ENCODE peak calls at places on chromosomes 5 and 9, in five cellular contexts. K is stimulated activated naive CD4-positive, alpha-beta T cell; V is occipital lobe; I is activated CD8-positive, alpha-beta memory T cell treated with anti-CD3 and anti-CD28 coated beads, Interleukin-2, amount 50 U/mL, for 4 hours; H is caudate nucleus. Y is an unnamed sample.

GRCh38 chr5:68285857-68286611 is 70.5 kb downstream of the PIK3R1 start:
- DNase-seq in K (peak; percentile 21), V (no peak), I (no peak), H (no peak), Y (no peak)

GRCh38 chr5:23730023-23730422 is 222.6 kb downstream of the PRDM9 start:
- DNase-seq in K (no peak), V (no peak), I (no peak), H (no peak), Y (no peak)

GRCh38 chr5:53265043-53265442 is 155.5 kb upstream of the MOCS2 start:
- DNase-seq in K (no peak), V (no peak), I (no peak), H (no peak), Y (no peak)

GRCh38 chr5:146515473-146516150 is 378 bp downstream of the GPR151 start:
- DNase-seq in K (no peak), V (peak; percentile 45), I (no peak), H (no peak), Y (no peak)

GRCh38 chr5:88681402-88681801 is 201.6 kb downstream of the MEF2C start:
- DNase-seq in K (no peak), V (no peak), I (no peak), H (no peak), Y (no peak)

GRCh38 chr5:138686668-138687067 is 66.6 kb upstream of the CTNNA1 start:
- DNase-seq in K (no peak), V (no peak), I (no peak), H (no peak), Y (no peak)

GRCh38 chr9:100098241-100098886 is 436 bp downstream of the ERP44 start:
- DNase-seq in K (no peak), V (peak; percentile 24), I (peak; percentile 22), H (peak; percentile 39), Y (peak; percentile 76)

GRCh38 chr9:132042324-132042723 is 37.3 kb downstream of the MED27 start:
- DNase-seq in K (no peak), V (no peak), I (no peak), H (no peak), Y (no peak)

GRCh38 chr5:123708074-123708806 is 196.3 kb downstream of the CSNK1G3 start:
- DNase-seq in K (no peak), V (no peak), I (no peak), H (no peak), Y (no peak)

GRCh38 chr5:100858987-100859545 is 44.0 kb downstream of the ST8SIA4 start:
- DNase-seq in K (no peak), V (no peak), I (no peak), H (no peak), Y (no peak)

GRCh38 chr5:150589791-150590601 is 50.5 kb upstream of the SYNPO start:
- DNase-seq in K (no peak), V (no peak), I (no peak), H (no peak), Y (no peak)

GRCh38 chr9:12933957-12934356 is 159.1 kb downstream of the LURAP1L start:
- DNase-seq in K (no peak), V (no peak), I (no peak), H (no peak), Y (no peak)

GRCh38 chr9:130284690-130285089 is 19.1 kb downstream of the HMCN2 start:
- DNase-seq in K (no peak), V (no peak), I (no peak), H (no peak), Y (no peak)

GRCh38 chr9:14207352-14207995 is 106.5 kb downstream of the NFIB start:
- DNase-seq in K (no peak), V (no peak), I (no peak), H (no peak), Y (no peak)

GRCh38 chr5:87243161-87243877 is 24.4 kb upstream of the RASA1 start:
- DNase-seq in K (no peak), V (no peak), I (no peak), H (no peak), Y (peak; percentile 54)

GRCh38 chr5:164422400-164422799 is 917.0 kb downstream of the MAT2B start:
- DNase-seq in K (no peak), V (no peak), I (no peak), H (no peak), Y (no peak)

GRCh38 chr9:123389070-123389469 is 33.1 kb downstream of the CRB2 start:
- DNase-seq in K (no peak), V (no peak), I (no peak), H (no peak), Y (peak; percentile 71)

GRCh38 chr9:37336150-37336549 is 86.3 kb upstream of the GRHPR start:
- DNase-seq in K (no peak), V (no peak), I (no peak), H (no peak), Y (no peak)

GRCh38 chr5:153222956-153223355 is 267.5 kb upstream of the GRIA1 start:
- DNase-seq in K (no peak), V (no peak), I (no peak), H (no peak), Y (no peak)

GRCh38 chr9:100204796-100205195 is 105.8 kb downstream of the INVS start:
- DNase-seq in K (no peak), V (no peak), I (no peak), H (no peak), Y (no peak)

GRCh38 chr5:10903786-10904560 is 142.9 kb upstream of the DAP start:
- DNase-seq in K (no peak), V (no peak), I (no peak), H (no peak), Y (no peak)

GRCh38 chr5:109693535-109694152 is 3.9 kb downstream of the MAN2A1 start:
- DNase-seq in K (no peak), V (no peak), I (no peak), H (no peak), Y (no peak)

GRCh38 chr5:150632305-150633160 is 7.9 kb upstream of the SYNPO start:
- DNase-seq in K (no peak), V (no peak), I (no peak), H (no peak), Y (no peak)

GRCh38 chr9:121073038-121073437 is 1.7 kb upstream of the CNTRL start:
- DNase-seq in K (no peak), V (peak; percentile 10), I (no peak), H (peak; percentile 5), Y (no peak)

GRCh38 chr5:180056153-180056552 is 15.4 kb downstream of the RNF130 start:
- DNase-seq in K (no peak), V (no peak), I (no peak), H (no peak), Y (no peak)